ENCODE peak calls at places on chromosome 14, in four cellular contexts. One of them, this sample, is unnamed.

GRCh38 chr14:65412881-65413738 is 580 bp downstream of the FUT8 start:
- DNase-seq in SK-N-DZ: peak
- DNase-seq in NCI-H1092 treated with DMSO at 0.1 percent for 48 hours: peak
- DNase-seq in activated naive CD4-positive, alpha-beta T cell: no peak
- DNase-seq in this sample: peak

GRCh38 chr14:95296595-95297365 is 22.9 kb downstream of the CLMN start:
- DNase-seq in SK-N-DZ: no peak
- DNase-seq in NCI-H1092 treated with DMSO at 0.1 percent for 48 hours: no peak
- DNase-seq in activated naive CD4-positive, alpha-beta T cell: no peak
- DNase-seq in this sample: no peak

GRCh38 chr14:73249564-73250316 is 12.4 kb downstream of the PAPLN start:
- DNase-seq in SK-N-DZ: no peak
- DNase-seq in NCI-H1092 treated with DMSO at 0.1 percent for 48 hours: no peak
- DNase-seq in activated naive CD4-positive, alpha-beta T cell: no peak
- DNase-seq in this sample: no peak

GRCh38 chr14:85471156-85471555 is 58.8 kb upstream of the FLRT2 start:
- DNase-seq in SK-N-DZ: no peak
- DNase-seq in NCI-H1092 treated with DMSO at 0.1 percent for 48 hours: no peak
- DNase-seq in activated naive CD4-positive, alpha-beta T cell: no peak
- DNase-seq in this sample: no peak

GRCh38 chr14:63266106-63266505 is 52.6 kb downstream of the GPHB5 start:
- DNase-seq in SK-N-DZ: no peak
- DNase-seq in NCI-H1092 treated with DMSO at 0.1 percent for 48 hours: no peak
- DNase-seq in activated naive CD4-positive, alpha-beta T cell: no peak
- DNase-seq in this sample: no peak

GRCh38 chr14:95686935-95687334 is 709 bp downstream of the TCL1B start:
- DNase-seq in SK-N-DZ: no peak
- DNase-seq in NCI-H1092 treated with DMSO at 0.1 percent for 48 hours: no peak
- DNase-seq in activated naive CD4-positive, alpha-beta T cell: no peak
- DNase-seq in this sample: peak

GRCh38 chr14:39102265-39102968 is 618 bp downstream of the SEC23A start:
- DNase-seq in SK-N-DZ: peak
- DNase-seq in NCI-H1092 treated with DMSO at 0.1 percent for 48 hours: peak
- DNase-seq in activated naive CD4-positive, alpha-beta T cell: no peak
- DNase-seq in this sample: no peak

GRCh38 chr14:62001988-62002387 is 239.8 kb downstream of the SNAPC1 start:
- DNase-seq in SK-N-DZ: no peak
- DNase-seq in NCI-H1092 treated with DMSO at 0.1 percent for 48 hours: no peak
- DNase-seq in activated naive CD4-positive, alpha-beta T cell: no peak
- DNase-seq in this sample: no peak

GRCh38 chr14:66993512-66993911 is 195.7 kb upstream of the GARIN2 start:
- DNase-seq in SK-N-DZ: no peak
- DNase-seq in NCI-H1092 treated with DMSO at 0.1 percent for 48 hours: no peak
- DNase-seq in activated naive CD4-positive, alpha-beta T cell: no peak
- DNase-seq in this sample: no peak

GRCh38 chr14:71169028-71169427 is 261.8 kb downstream of the PCNX1 start:
- DNase-seq in SK-N-DZ: no peak
- DNase-seq in NCI-H1092 treated with DMSO at 0.1 percent for 48 hours: no peak
- DNase-seq in activated naive CD4-positive, alpha-beta T cell: no peak
- DNase-seq in this sample: no peak

GRCh38 chr14:40229676-40230075 is 797.4 kb upstream of the FBXO33 start:
- DNase-seq in SK-N-DZ: no peak
- DNase-seq in NCI-H1092 treated with DMSO at 0.1 percent for 48 hours: no peak
- DNase-seq in activated naive CD4-positive, alpha-beta T cell: no peak
- DNase-seq in this sample: no peak

GRCh38 chr14:101916816-101917412 is 47.5 kb upstream of the DYNC1H1 start:
- DNase-seq in SK-N-DZ: no peak
- DNase-seq in NCI-H1092 treated with DMSO at 0.1 percent for 48 hours: no peak
- DNase-seq in activated naive CD4-positive, alpha-beta T cell: no peak
- DNase-seq in this sample: no peak

GRCh38 chr14:89266754-89267153 is 150.3 kb downstream of the FOXN3 start:
- DNase-seq in SK-N-DZ: no peak
- DNase-seq in NCI-H1092 treated with DMSO at 0.1 percent for 48 hours: no peak
- DNase-seq in activated naive CD4-positive, alpha-beta T cell: no peak
- DNase-seq in this sample: no peak

This sample was measured in DMS153.